ENCODE peak calls at places on chromosomes 12 and 14, in nine cellular contexts. P is fibroblast of mammary gland; R is cardiac muscle cell; U is IMR-90; B is A549; W is heart left ventricle; E is body of pancreas; Y is CD8-positive, alpha-beta T cell; X is BE2C. S is an unnamed sample.

GRCh38 chr12:5807090-5807414 is 138.0 kb downstream of the ANO2 start:
- DNase-seq in W (no peak), U (peak), Y (no peak), B (no peak), R (no peak), E (no peak), P (no peak), X (no peak), S (no peak)

GRCh38 chr12:51281202-51281924 is 11.1 kb upstream of the SMAGP start:
- DNase-seq in R (no peak), Y (no peak), B (peak), E (no peak), W (no peak), U (peak), X (no peak), P (peak), S (no peak)

GRCh38 chr12:55972906-55973597 is 826 bp upstream of the RAB5B start:
- DNase-seq in E (no peak), X (no peak), R (no peak), B (no peak), P (no peak), Y (no peak), W (no peak), U (peak), S (no peak)

GRCh38 chr12:5556033-5556614 is 124.2 kb downstream of the NTF3 start:
- DNase-seq in E (no peak), X (peak), W (no peak), Y (no peak), P (no peak), U (no peak), B (peak), R (no peak), S (peak)

GRCh38 chr12:6378709-6379427 is 3.5 kb upstream of the SCNN1A start:
- DNase-seq in E (no peak), W (no peak), X (no peak), Y (no peak), P (no peak), U (no peak), B (no peak), R (no peak), S (no peak)

GRCh38 chr12:132593938-132594358 is 16.4 kb downstream of the LRCOL1 start:
- DNase-seq in U (peak), E (peak), W (peak), R (peak), P (peak), B (peak), Y (no peak), X (peak), S (peak)

GRCh38 chr12:3938042-3938544 is 64.9 kb upstream of the PARP11 start:
- DNase-seq in W (no peak), U (no peak), B (no peak), P (no peak), R (no peak), Y (no peak), E (no peak), X (no peak), S (no peak)

GRCh38 chr12:127145929-127146789 is 1120.8 kb upstream of the TMEM132C start:
- DNase-seq in Y (peak), B (peak), R (peak), P (peak), X (peak), W (peak), U (peak), E (peak), S (no peak)

GRCh38 chr12:64968989-64969819 is 144.8 kb downstream of the TBC1D30 start:
- DNase-seq in P (peak), W (no peak), R (no peak), Y (no peak), E (no peak), U (no peak), B (peak), X (no peak), S (no peak)

GRCh38 chr12:80580254-80580653 is 127.2 kb upstream of the MYF6 start:
- DNase-seq in X (no peak), Y (no peak), E (no peak), B (no peak), R (no peak), W (no peak), U (peak), P (peak), S (no peak)

GRCh38 chr12:21429994-21430393 is 7.5 kb upstream of the PYROXD1 start:
- DNase-seq in E (no peak), U (no peak), X (no peak), R (no peak), P (no peak), W (no peak), Y (no peak), B (no peak), S (no peak)

GRCh38 chr12:125100551-125101434 is 35.6 kb downstream of the AACS start:
- DNase-seq in X (no peak), Y (no peak), E (peak), P (no peak), W (no peak), B (peak), R (no peak), U (no peak), S (no peak)

GRCh38 chr12:54588110-54588831 is at the start of gene PPP1R1A:
- DNase-seq in U (no peak), X (no peak), P (no peak), B (no peak), R (peak), E (peak), W (peak), Y (no peak), S (peak)

GRCh38 chr14:37678916-37679315 is 83.5 kb downstream of the TTC6 start:
- DNase-seq in B (no peak), R (no peak), W (no peak), E (no peak), P (no peak), X (no peak), Y (no peak), U (peak), S (no peak)

GRCh38 chr12:117875652-117876491 is 92.9 kb downstream of the KSR2 start:
- DNase-seq in U (peak), B (no peak), Y (no peak), P (no peak), R (peak), W (no peak), X (peak), E (no peak), S (peak)

GRCh38 chr12:121825041-121825523 is 21.3 kb downstream of the SETD1B start:
- DNase-seq in B (no peak), P (no peak), Y (no peak), W (no peak), R (no peak), X (peak), U (no peak), E (no peak), S (no peak)
- TF ChIP-seq CTCF in B (no peak), P (no peak), Y (no peak), W (no peak), R (no peak), X (no peak), U (no peak), E (no peak), S (no peak)

GRCh38 chr12:92431146-92431545 is 271.6 kb upstream of the PLEKHG7 start:
- DNase-seq in B (no peak), P (no peak), W (peak), E (no peak), X (no peak), U (no peak), R (no peak), Y (no peak), S (no peak)
- TF ChIP-seq CTCF in B (no peak), P (no peak), W (no peak), E (no peak), X (no peak), U (no peak), R (no peak), Y (no peak), S (no peak)

DNA sequence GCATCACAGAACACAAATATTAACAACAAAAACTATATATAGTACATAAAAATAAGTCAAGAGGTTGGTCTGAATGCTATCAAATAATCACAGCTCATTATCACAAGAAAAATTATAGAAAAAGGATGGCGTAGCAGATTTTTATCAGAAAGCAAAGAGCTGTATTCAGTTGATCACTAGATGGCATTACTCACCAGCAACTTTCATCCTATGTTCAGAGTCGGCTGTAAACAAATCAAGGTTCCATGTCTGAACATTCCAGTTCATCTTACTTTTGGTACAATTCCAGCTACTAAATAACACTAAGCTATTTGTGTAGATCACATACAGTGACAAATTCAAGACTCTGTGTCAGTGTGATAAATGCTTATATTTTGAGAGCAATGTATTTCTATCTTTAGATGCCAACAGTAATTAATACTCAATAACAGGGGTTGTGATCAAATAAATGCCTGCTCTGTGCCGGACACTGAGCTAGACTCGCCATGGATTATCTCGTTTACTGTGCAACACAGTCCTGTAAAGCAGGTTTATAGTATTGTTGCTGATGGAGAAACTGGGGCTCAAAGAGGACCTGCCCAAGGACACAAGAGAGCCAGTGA is 30.1 kb downstream of the NRDE2 start:
- DNase-seq in E (no peak), P (peak), B (peak), U (peak), Y (no peak), R (peak), W (no peak), X (no peak), S (no peak)
- TF ChIP-seq CTCF in E (peak), P (peak), B (peak), U (peak), Y (no peak), R (peak), W (peak), X (peak), S (peak)

GRCh38 chr14:71166434-71166833 is 259.2 kb downstream of the PCNX1 start:
- DNase-seq in X (peak), Y (no peak), B (peak), W (no peak), P (peak), R (peak), E (peak), U (peak), S (no peak)

GRCh38 chr14:71165121-71165574 is 257.9 kb downstream of the PCNX1 start:
- DNase-seq in W (no peak), R (peak), E (peak), B (no peak), X (peak), P (no peak), Y (no peak), U (peak), S (peak)

GRCh38 chr14:71163842-71164500 is 256.7 kb downstream of the PCNX1 start:
- DNase-seq in W (no peak), X (no peak), P (no peak), Y (no peak), E (peak), R (no peak), U (no peak), B (no peak), S (no peak)

GRCh38 chr14:71165650-71166049 is 258.4 kb downstream of the PCNX1 start:
- DNase-seq in P (no peak), R (no peak), Y (no peak), U (no peak), X (no peak), W (no peak), B (no peak), E (no peak), S (no peak)

GRCh38 chr14:71163050-71163841 is 256.0 kb downstream of the PCNX1 start:
- DNase-seq in U (no peak), Y (no peak), E (no peak), P (no peak), B (no peak), X (no peak), R (no peak), W (no peak), S (no peak)
- TF ChIP-seq CTCF in U (no peak), Y (no peak), E (no peak), P (no peak), B (no peak), X (no peak), R (no peak), W (no peak), S (no peak)

GRCh38 chr12:103986823-103987222 is 21.2 kb downstream of the TDG start:
- DNase-seq in B (no peak), Y (no peak), P (no peak), E (no peak), R (no peak), W (no peak), X (no peak), U (peak), S (no peak)
- TF ChIP-seq CTCF in B (no peak), Y (no peak), P (no peak), E (no peak), R (no peak), W (no peak), X (no peak), U (no peak), S (no peak)

DNA sequence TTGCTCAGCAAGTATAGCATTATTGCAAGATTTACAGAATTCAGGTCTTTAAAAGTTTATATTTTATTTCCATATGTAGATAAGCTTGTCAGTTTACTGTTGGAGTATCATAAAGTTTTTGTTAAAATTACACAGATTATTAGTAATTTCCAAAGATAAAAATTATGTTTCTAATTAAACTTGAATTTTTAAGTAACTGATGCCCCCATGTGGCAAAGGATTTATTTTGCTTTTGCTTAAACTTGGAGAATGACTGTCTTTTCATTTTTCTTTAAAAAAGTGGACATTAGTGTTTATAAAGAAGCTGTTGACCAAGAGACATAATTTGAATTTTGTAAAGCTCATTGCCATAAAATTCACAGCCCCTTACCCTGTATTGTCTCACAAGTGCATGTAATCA is 45.8 kb downstream of the ETNK1 start:
- DNase-seq in W (no peak), P (peak), R (no peak), E (no peak), B (no peak), Y (no peak), U (peak), X (no peak), S (no peak)
- TF ChIP-seq CTCF in W (peak), P (peak), R (peak), E (peak), B (peak), Y (no peak), U (peak), X (peak), S (no peak)

DNA sequence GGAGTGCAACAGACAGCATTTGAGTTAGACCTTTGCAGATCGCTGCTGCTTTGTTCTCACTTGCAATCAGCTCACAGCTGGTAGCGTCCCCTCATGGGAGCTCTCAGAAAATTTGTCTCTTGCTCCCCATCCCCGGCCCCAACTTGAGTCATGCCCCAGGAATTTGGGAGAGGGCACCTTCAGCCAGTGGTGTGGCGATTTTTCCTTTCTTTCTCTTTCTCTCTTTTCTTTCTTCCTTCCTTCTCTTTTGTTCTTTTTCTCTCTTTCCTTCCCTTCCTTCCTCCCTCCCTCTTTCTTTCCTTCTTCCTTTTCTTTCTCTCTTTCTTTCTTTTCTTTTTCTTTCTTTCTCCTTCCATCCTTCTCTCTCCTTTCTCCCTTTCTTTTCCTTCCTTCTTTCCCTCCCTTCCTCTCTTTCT is 34.2 kb upstream of the MAP1LC3B2 start:
- DNase-seq in W (no peak), E (no peak), R (no peak), B (peak), U (peak), X (no peak), P (peak), Y (no peak), S (no peak)
- TF ChIP-seq CTCF in W (no peak), E (no peak), R (peak), B (peak), U (peak), X (no peak), P (peak), Y (no peak), S (no peak)

S was measured in nephron progenitor cell.